ENCODE peak calls at places on chromosomes 4 and X, in four cellular contexts. T is K562, Q is HepG2, O is GM12878. X is an unnamed sample.

GRCh38 chr4:100306018-100306417 is 115.8 kb upstream of the DDIT4L start:
- DNase-seq in T (no peak), Q (no peak), O (no peak), X (no peak)

GRCh38 chr4:68375667-68376559 is 26.0 kb upstream of the YTHDC1 start:
- DNase-seq in T (peak), Q (peak), O (no peak), X (peak)

GRCh38 chr4:24428850-24429249 is 155.5 kb downstream of the DHX15 start:
- DNase-seq in T (no peak), Q (no peak), O (no peak), X (no peak)

GRCh38 chrX:56766554-56767412 is 37.7 kb downstream of the NBDY start:
- DNase-seq in T (no peak), Q (no peak), O (no peak), X (no peak)

GRCh38 chrX:3963980-3964379 is 250.5 kb upstream of the PRKX start:
- DNase-seq in T (no peak), Q (no peak), O (no peak), X (no peak)

GRCh38 chr4:15341733-15342300 is 86.0 kb upstream of the C1QTNF7 start:
- DNase-seq in T (no peak), Q (no peak), O (no peak), X (no peak)

GRCh38 chr4:182492456-182492855 is 249.3 kb downstream of the TENM3 start:
- DNase-seq in T (no peak), Q (no peak), O (no peak), X (no peak)

GRCh38 chr4:56307423-56307822 is 79.9 kb downstream of the AASDH start:
- DNase-seq in T (no peak), Q (no peak), O (no peak), X (no peak)

GRCh38 chrX:110208092-110208491 is 109.8 kb downstream of the AMMECR1 start:
- DNase-seq in T (no peak), Q (no peak), O (no peak), X (no peak)

GRCh38 chr4:113541933-113542332 is 219.6 kb downstream of the CAMK2D start:
- DNase-seq in T (no peak), Q (no peak), O (no peak), X (no peak)

GRCh38 chrX:79107891-79108718 is 36.4 kb upstream of the GPR174 start:
- DNase-seq in T (no peak), Q (no peak), O (peak), X (no peak)

GRCh38 chr4:4299006-4299405 is 9.0 kb downstream of the ZBTB49 start:
- DNase-seq in T (no peak), Q (no peak), O (no peak), X (no peak)

GRCh38 chr4:128394778-128395177 is 107.2 kb upstream of the PGRMC2 start:
- DNase-seq in T (no peak), Q (no peak), O (no peak), X (no peak)

GRCh38 chr4:157358439-157358838 is 137.9 kb downstream of the GRIA2 start:
- DNase-seq in T (no peak), Q (no peak), O (no peak), X (no peak)

GRCh38 chrX:154417157-154417556 is 5.8 kb downstream of the TAFAZZIN start:
- DNase-seq in T (no peak), Q (no peak), O (no peak), X (no peak)

GRCh38 chrX:14354541-14354940 is 174.8 kb upstream of the GLRA2 start:
- DNase-seq in T (no peak), Q (no peak), O (no peak), X (no peak)

GRCh38 chrX:10401239-10401638 is 219.1 kb downstream of the MID1 start:
- DNase-seq in T (peak), Q (no peak), O (no peak), X (no peak)

GRCh38 chr4:122329876-122330595 is 48.8 kb upstream of the ADAD1 start:
- DNase-seq in T (no peak), Q (no peak), O (no peak), X (no peak)

GRCh38 chr4:8171941-8172924 is 13.6 kb upstream of the ABLIM2 start:
- DNase-seq in T (no peak), Q (no peak), O (peak), X (no peak)

GRCh38 chr4:63795301-63795700 is 613.9 kb downstream of the TECRL start:
- DNase-seq in T (no peak), Q (no peak), O (no peak), X (no peak)

GRCh38 chr4:146311238-146311970 is 97.1 kb downstream of the REELD1 start:
- DNase-seq in T (no peak), Q (no peak), O (no peak), X (no peak)

GRCh38 chr4:176339936-176340761 is 20.4 kb downstream of the SPCS3 start:
- DNase-seq in T (no peak), Q (no peak), O (no peak), X (no peak)

GRCh38 chrX:18886344-18887161 is 97.4 kb downstream of the PHKA2 start:
- DNase-seq in T (peak), Q (peak), O (peak), X (peak)

GRCh38 chrX:118216488-118216887 is 99.9 kb upstream of the KLHL13 start:
- DNase-seq in T (no peak), Q (no peak), O (no peak), X (no peak)

GRCh38 chrX:40570346-40571093 is 10.2 kb upstream of the ATP6AP2 start:
- DNase-seq in T (peak), Q (no peak), O (peak), X (no peak)

GRCh38 chr4:113328514-113328913 is 279.1 kb downstream of the ANK2 start:
- DNase-seq in T (peak), Q (peak), O (no peak), X (peak)

GRCh38 chrX:87528487-87528886 is 10.9 kb downstream of the KLHL4 start:
- DNase-seq in T (no peak), Q (no peak), O (no peak), X (no peak)

GRCh38 chr4:26330186-26330787 is 9.5 kb downstream of the RBPJ start:
- DNase-seq in T (peak), Q (peak), O (no peak), X (no peak)

GRCh38 chr4:72604324-72604723 is 35.3 kb upstream of the ADAMTS3 start:
- DNase-seq in T (no peak), Q (no peak), O (no peak), X (no peak)

GRCh38 chr4:85555210-85555609 is 80.3 kb downstream of the ARHGAP24 start:
- DNase-seq in T (no peak), Q (no peak), O (peak), X (no peak)

GRCh38 chr4:153453455-153453854 is 12.7 kb upstream of the TMEM131L start:
- DNase-seq in T (no peak), Q (no peak), O (no peak), X (no peak)

GRCh38 chrX:109463729-109464128 is 18.2 kb downstream of the GUCY2F start:
- DNase-seq in T (no peak), Q (no peak), O (no peak), X (no peak)

GRCh38 chr4:109440948-109441347 is 7.3 kb downstream of the SEC24B start:
- DNase-seq in T (no peak), Q (no peak), O (no peak), X (no peak)

GRCh38 chr4:182916483-182917181 is 554 bp downstream of the DCTD start:
- DNase-seq in T (peak), Q (no peak), O (no peak), X (peak)

GRCh38 chr4:64729561-64729960 is 320.3 kb upstream of the TECRL start:
- DNase-seq in T (no peak), Q (no peak), O (no peak), X (peak)

GRCh38 chr4:173879286-173879908 is 349.4 kb upstream of the HAND2 start:
- DNase-seq in T (no peak), Q (no peak), O (no peak), X (no peak)

GRCh38 chr4:13918110-13918509 is 290.6 kb upstream of the BOD1L1 start:
- DNase-seq in T (no peak), Q (peak), O (no peak), X (no peak)

DNA sequence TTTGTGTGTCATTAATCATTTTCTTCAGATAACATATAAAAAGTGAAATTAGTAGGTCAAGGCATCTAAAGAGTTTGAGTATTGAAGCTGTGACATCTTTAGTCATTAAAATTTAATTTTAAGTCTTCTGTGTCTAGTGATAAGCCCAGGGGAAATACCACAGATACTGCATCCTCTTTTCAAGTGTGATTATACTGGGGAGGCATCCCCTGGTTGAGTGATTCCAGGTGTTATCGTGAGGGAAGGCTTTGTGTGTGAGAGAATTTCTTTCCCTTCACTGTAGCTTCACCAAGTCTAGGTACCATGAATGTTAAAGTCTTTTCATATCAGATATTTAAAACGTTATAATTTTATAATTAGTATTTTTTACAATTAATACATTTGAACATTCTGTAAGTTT is 193.4 kb downstream of the FRAS1 start:
- DNase-seq in T (no peak), Q (no peak), O (no peak), X (no peak)
- TF ChIP-seq ETV6 in T (no peak), Q (no peak), O (no peak), X (no peak)

DNA sequence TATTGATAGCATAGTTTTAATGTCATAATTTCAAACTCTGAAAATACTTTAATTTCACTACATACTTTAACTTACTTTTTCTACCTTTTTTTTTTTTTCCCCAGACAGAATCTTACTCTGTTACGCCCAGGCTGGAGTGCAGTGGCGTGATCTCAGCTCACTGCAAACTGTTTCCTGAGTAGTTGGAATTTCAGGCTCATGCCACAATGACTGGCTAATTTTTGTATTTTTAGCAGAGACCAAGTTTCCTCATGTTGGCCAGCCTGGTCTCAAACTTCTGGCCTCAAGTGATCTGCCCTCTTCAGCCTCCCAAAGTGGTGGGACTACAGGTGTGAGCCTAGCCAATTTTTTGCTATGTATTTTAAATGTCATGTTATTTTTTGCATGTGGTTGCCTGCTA is 741.6 kb downstream of the TRAM1L1 start:
- DNase-seq in T (peak), Q (no peak), O (no peak), X (no peak)
- TF ChIP-seq ETV6 in T (no peak), Q (no peak), O (no peak), X (no peak)

GRCh38 chr4:5383191-5383980 is 325.0 kb downstream of the EVC2 start:
- DNase-seq in T (no peak), Q (no peak), O (no peak), X (no peak)

GRCh38 chr4:5386921-5387320 is 321.4 kb downstream of the EVC2 start:
- DNase-seq in T (no peak), Q (no peak), O (no peak), X (no peak)

GRCh38 chr4:5385741-5386251 is 322.6 kb downstream of the EVC2 start:
- DNase-seq in T (peak), Q (no peak), O (no peak), X (no peak)

GRCh38 chr4:5378002-5378401 is 326.7 kb downstream of the STK32B start:
- DNase-seq in T (peak), Q (peak), O (no peak), X (peak)

GRCh38 chr4:5381981-5382441 is 326.3 kb downstream of the EVC2 start:
- DNase-seq in T (no peak), Q (no peak), O (no peak), X (no peak)
- TF ChIP-seq ETV6 in T (no peak), Q (no peak), O (no peak), X (no peak)

GRCh38 chr4:186882293-186882692 is 158.6 kb upstream of the FAT1 start:
- DNase-seq in T (no peak), Q (no peak), O (no peak), X (no peak)

GRCh38 chr4:186886759-186887158 is 163.1 kb upstream of the FAT1 start:
- DNase-seq in T (no peak), Q (no peak), O (no peak), X (no peak)

GRCh38 chr4:186881521-186882220 is 158.0 kb upstream of the FAT1 start:
- DNase-seq in T (no peak), Q (no peak), O (no peak), X (no peak)

GRCh38 chr4:186887211-186887785 is 163.6 kb upstream of the FAT1 start:
- DNase-seq in T (peak), Q (no peak), O (no peak), X (no peak)

GRCh38 chr4:186885289-186885688 is 161.6 kb upstream of the FAT1 start:
- DNase-seq in T (no peak), Q (peak), O (no peak), X (no peak)
- TF ChIP-seq ETV6 in T (no peak), Q (no peak), O (no peak), X (no peak)

GRCh38 chr4:40247350-40247749 is 50.5 kb downstream of the RHOH start:
- DNase-seq in T (no peak), Q (no peak), O (no peak), X (no peak)
- TF ChIP-seq ETV6 in T (no peak), Q (no peak), O (no peak), X (no peak)

GRCh38 chr4:159607824-159608223 is 504.9 kb downstream of the RAPGEF2 start:
- DNase-seq in T (no peak), Q (no peak), O (no peak), X (no peak)
- TF ChIP-seq ETV6 in T (no peak), Q (no peak), O (no peak), X (no peak)

DNA sequence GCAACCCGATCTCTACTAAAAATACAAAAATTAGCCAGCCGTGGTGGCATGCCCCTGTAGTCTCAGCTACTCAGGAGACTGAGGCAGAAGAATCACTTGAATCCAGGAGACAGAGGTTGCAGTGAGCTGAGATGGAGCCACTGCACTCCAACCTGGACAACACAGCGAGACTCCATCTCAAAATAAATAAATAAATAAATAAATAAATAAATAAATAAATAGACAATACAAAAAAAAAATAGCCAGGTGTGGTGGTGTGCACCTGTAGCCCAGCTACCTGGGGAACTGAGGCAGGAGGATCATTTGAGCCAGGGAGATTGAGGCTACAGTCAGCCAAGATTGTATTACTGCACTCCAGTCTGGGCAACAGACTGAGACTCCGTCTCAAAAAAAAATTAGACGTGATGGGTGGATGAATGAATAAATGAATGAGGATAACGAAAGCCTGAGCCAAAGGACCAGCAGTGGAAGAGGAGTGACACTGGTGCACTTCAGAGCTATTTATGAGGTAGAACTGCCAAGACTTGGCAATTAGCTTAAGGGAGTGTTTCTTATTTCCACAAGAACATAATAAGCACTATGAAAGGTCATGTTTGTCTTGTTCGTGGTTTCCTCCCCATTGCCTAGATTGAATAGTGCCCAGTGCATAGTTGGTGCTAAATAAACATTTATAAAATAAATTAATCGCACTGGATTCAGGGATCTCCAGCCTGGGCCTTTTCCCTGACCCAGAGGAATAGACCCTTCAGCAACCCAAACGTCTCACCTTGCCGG is 232.2 kb downstream of the IDS start:
- DNase-seq in T (no peak), Q (no peak), O (no peak), X (no peak)
- TF ChIP-seq ETV6 in T (no peak), Q (no peak), O (no peak), X (no peak)

DNA sequence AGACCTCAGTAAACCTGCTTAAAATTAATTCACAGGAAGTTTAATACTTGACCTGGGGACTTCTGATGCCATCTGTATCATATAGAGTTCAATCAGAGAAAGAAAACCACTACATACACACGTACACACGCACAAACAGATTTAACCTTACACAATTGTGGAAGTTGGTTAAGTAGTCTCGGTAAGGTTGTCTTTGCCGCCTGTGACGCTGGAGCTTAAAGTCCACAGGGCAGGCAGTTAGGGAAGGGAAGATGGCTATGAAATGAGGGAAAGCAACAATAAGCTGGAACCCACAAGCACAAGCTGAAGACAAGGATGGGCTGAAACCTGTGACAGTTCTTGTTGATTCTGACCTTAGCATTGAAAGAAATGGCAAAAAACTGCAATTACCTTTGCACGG is 41.7 kb upstream of the TSPAN7 start:
- DNase-seq in T (no peak), Q (peak), O (no peak), X (no peak)
- TF ChIP-seq ETV6 in T (no peak), Q (no peak), O (no peak), X (no peak)

GRCh38 chrX:136336623-136337022 is 35.9 kb downstream of the ADGRG4 start:
- DNase-seq in T (peak), Q (no peak), O (no peak), X (no peak)
- TF ChIP-seq ETV6 in T (no peak), Q (no peak), O (no peak), X (no peak)

DNA sequence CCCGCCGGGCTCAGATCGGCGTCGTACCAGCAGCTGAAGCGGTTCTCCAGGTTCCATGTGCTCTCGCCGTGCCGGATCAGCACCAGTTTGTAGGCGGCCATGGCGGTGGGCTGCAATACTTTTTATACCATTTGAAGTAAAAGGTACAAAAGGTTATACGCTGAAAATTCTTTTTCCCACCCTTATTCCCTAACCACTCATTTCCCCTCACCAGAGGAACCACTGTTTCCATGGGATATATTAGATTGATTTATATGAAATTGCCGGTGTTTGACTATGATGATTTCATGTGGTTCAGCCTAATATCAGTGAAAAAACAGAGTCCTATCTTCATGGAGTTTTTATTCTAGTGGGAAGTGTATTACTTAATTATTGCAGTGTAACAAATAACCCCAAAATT is at the start of gene PGAM4:
- DNase-seq in T (no peak), Q (no peak), O (no peak), X (no peak)
- TF ChIP-seq ETV6 in T (no peak), Q (no peak), O (no peak), X (no peak)

X was measured in WTC11.